ENCODE peak calls at places on chromosomes 7 and 10, in five cellular contexts. O is ovary, X is endodermal cell, K is fibroblast of lung, Y is SJCRH30. A is an unnamed sample.

GRCh38 chr10:124149681-124150080 is 56.3 kb upstream of the CHST15 start:
- DNase-seq in O (peak), X (peak), K (no peak), Y (peak), A (no peak)

GRCh38 chr7:101740981-101741725 is 76.3 kb upstream of the CUX1 start:
- DNase-seq in O (no peak), X (no peak), K (no peak), Y (no peak), A (no peak)

GRCh38 chr7:98209166-98209920 is 1.9 kb upstream of the BHLHA15 start:
- DNase-seq in O (peak), X (no peak), K (no peak), Y (no peak), A (no peak)

GRCh38 chr7:85659364-85659763 is 472.5 kb upstream of the SEMA3D start:
- DNase-seq in O (no peak), X (no peak), K (peak), Y (no peak), A (no peak)

GRCh38 chr7:111333010-111333409 is 229.3 kb downstream of the IMMP2L start:
- DNase-seq in O (no peak), X (no peak), K (no peak), Y (no peak), A (no peak)

GRCh38 chr10:73910764-73911552 is at the start of gene PLAU:
- DNase-seq in O (peak), X (peak), K (peak), Y (peak), A (peak)

GRCh38 chr7:44394112-44394447 is 68.7 kb upstream of the CAMK2B start:
- DNase-seq in O (no peak), X (peak), K (no peak), Y (no peak), A (no peak)

GRCh38 chr7:70698219-70698832 is 433.6 kb upstream of the GALNT17 start:
- DNase-seq in O (no peak), X (no peak), K (peak), Y (peak), A (no peak)

GRCh38 chr10:112131361-112131760 is 52.2 kb downstream of the GPAM start:
- DNase-seq in O (no peak), X (no peak), K (no peak), Y (peak), A (no peak)

GRCh38 chr7:24884401-24884800 is 95.6 kb downstream of the OSBPL3 start:
- DNase-seq in O (no peak), X (no peak), K (no peak), Y (peak), A (no peak)

GRCh38 chr10:28186887-28187578 is 115.8 kb downstream of the MPP7 start:
- DNase-seq in O (no peak), X (no peak), K (no peak), Y (no peak), A (no peak)

GRCh38 chr7:157609932-157610640 is 273.3 kb downstream of the DNAJB6 start:
- DNase-seq in O (no peak), X (no peak), K (no peak), Y (no peak), A (no peak)

GRCh38 chr10:85961479-85962067 is 405.0 kb downstream of the GRID1 start:
- DNase-seq in O (no peak), X (no peak), K (no peak), Y (no peak), A (no peak)

GRCh38 chr10:97778452-97779302 is 6.9 kb upstream of the SFRP5 start:
- DNase-seq in O (no peak), X (peak), K (no peak), Y (peak), A (no peak)

GRCh38 chr7:137667633-137668387 is 179.0 kb downstream of the DGKI start:
- DNase-seq in O (no peak), X (no peak), K (peak), Y (no peak), A (no peak)

GRCh38 chr7:128699196-128699712 is 27.2 kb downstream of the GARIN1A start:
- DNase-seq in O (no peak), X (no peak), K (no peak), Y (no peak), A (no peak)

GRCh38 chr7:120033114-120033513 is 239.9 kb upstream of the KCND2 start:
- DNase-seq in O (no peak), X (no peak), K (no peak), Y (peak), A (no peak)

GRCh38 chr10:44752451-44753441 is 158.4 kb upstream of the TMEM72 start:
- DNase-seq in O (no peak), X (no peak), K (peak), Y (no peak), A (no peak)

GRCh38 chr10:61779276-61779675 is 116.5 kb downstream of the CABCOCO1 start:
- DNase-seq in O (no peak), X (no peak), K (no peak), Y (no peak), A (no peak)

GRCh38 chr10:73406863-73407262 is 7.0 kb downstream of the ANXA7 start:
- DNase-seq in O (no peak), X (no peak), K (no peak), Y (no peak), A (no peak)

GRCh38 chr10:15300697-15301096 is 70.4 kb downstream of the FAM171A1 start:
- DNase-seq in O (no peak), X (no peak), K (no peak), Y (peak), A (no peak)

GRCh38 chr10:5929442-5929841 is 39.4 kb downstream of the FBH1 start:
- DNase-seq in O (no peak), X (no peak), K (no peak), Y (no peak), A (no peak)

GRCh38 chr7:135362871-135363270 is 129.2 kb downstream of the STRA8 start:
- DNase-seq in O (no peak), X (peak), K (no peak), Y (no peak), A (no peak)

GRCh38 chr10:65291276-65291675 is 1634.6 kb upstream of the LRRTM3 start:
- DNase-seq in O (no peak), X (no peak), K (peak), Y (peak), A (no peak)

GRCh38 chr7:45389073-45389872 is 184.9 kb upstream of the ADCY1 start:
- DNase-seq in O (no peak), X (no peak), K (no peak), Y (no peak), A (no peak)

GRCh38 chr7:26868841-26869505 is 4.6 kb upstream of the SKAP2 start:
- DNase-seq in O (no peak), X (no peak), K (peak), Y (no peak), A (no peak)

GRCh38 chr10:100174699-100175677 is 10.8 kb downstream of the ERLIN1 start:
- DNase-seq in O (no peak), X (no peak), K (no peak), Y (no peak), A (no peak)

GRCh38 chr7:128236924-128237586 is 4.0 kb upstream of the LEP start:
- DNase-seq in O (no peak), X (no peak), K (peak), Y (peak), A (no peak)

DNA sequence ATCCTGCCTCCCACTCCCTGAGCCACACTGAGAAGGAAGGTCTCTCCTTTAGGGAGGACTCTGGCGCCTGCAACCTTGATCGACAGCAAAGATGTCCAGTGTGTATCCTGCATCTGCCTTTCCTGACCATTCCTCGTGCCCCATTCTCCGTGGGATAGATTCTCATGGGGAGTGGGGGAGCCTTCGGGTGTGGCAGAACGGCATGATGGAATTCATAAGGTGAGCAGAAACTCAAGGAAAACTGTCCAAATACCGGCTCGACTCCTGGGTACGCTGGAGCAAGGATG is 633 bp upstream of the RARRES2 start:
- DNase-seq in O (no peak), X (no peak), K (no peak), Y (no peak), A (no peak)
- H3K27ac ChIP-seq in O (peak), X (no peak), K (no peak), Y (peak), A (no peak)

GRCh38 chr7:82592416-82592815 is 148.8 kb upstream of the CACNA2D1 start:
- DNase-seq in O (no peak), X (no peak), K (no peak), Y (no peak), A (no peak)

GRCh38 chr7:82594665-82595064 is 151.1 kb upstream of the CACNA2D1 start:
- DNase-seq in O (no peak), X (peak), K (peak), Y (peak), A (no peak)

GRCh38 chr7:82598958-82599357 is 155.4 kb upstream of the CACNA2D1 start:
- DNase-seq in O (no peak), X (no peak), K (peak), Y (no peak), A (no peak)

GRCh38 chr7:82595176-82595575 is 151.6 kb upstream of the CACNA2D1 start:
- DNase-seq in O (no peak), X (no peak), K (no peak), Y (peak), A (no peak)

DNA sequence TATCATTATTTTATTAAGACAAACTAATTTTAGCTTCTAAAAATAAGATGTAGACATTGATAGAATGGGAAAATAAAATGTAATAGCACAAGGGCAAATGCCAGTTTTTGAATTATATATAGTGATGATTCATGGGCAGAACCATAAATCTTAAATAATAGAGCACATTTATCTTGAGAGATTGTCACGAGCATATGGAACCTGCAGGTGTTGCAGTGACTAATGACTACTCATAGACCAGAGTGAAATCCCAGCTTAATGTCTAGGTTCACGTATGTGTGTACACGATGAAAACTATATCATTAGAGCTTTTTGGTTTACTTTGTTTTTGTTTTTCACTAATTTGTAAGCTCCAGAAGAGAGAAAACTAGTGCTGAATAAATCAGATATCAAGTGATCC is 150.2 kb upstream of the CACNA2D1 start:
- DNase-seq in O (no peak), X (no peak), K (no peak), Y (peak), A (no peak)
- H3K27ac ChIP-seq in O (no peak), X (no peak), K (no peak), Y (peak), A (no peak)

GRCh38 chr7:47672966-47673365 is 91.1 kb upstream of the TNS3 start:
- DNase-seq in O (no peak), X (peak), K (no peak), Y (no peak), A (no peak)
- H3K27ac ChIP-seq in O (no peak), X (no peak), K (no peak), Y (no peak), A (no peak)

GRCh38 chr10:3426190-3426845 is 253.7 kb upstream of the PITRM1 start:
- DNase-seq in O (no peak), X (no peak), K (peak), Y (no peak), A (no peak)
- H3K27ac ChIP-seq in O (no peak), X (no peak), K (peak), Y (no peak), A (no peak)

GRCh38 chr7:41693150-41693997 is 9.5 kb downstream of the INHBA start:
- DNase-seq in O (no peak), X (no peak), K (peak), Y (no peak), A (no peak)
- H3K27ac ChIP-seq in O (no peak), X (no peak), K (no peak), Y (no peak), A (peak)

GRCh38 chr10:88974446-88975376 is 15.9 kb upstream of the FAS start:
- DNase-seq in O (no peak), X (no peak), K (peak), Y (no peak), A (no peak)

GRCh38 chr10:88975377-88975720 is 15.2 kb upstream of the FAS start:
- DNase-seq in O (no peak), X (no peak), K (no peak), Y (no peak), A (no peak)

GRCh38 chr10:88974012-88974411 is 16.6 kb upstream of the FAS start:
- DNase-seq in O (no peak), X (no peak), K (peak), Y (no peak), A (no peak)

GRCh38 chr10:88968316-88968882 is 15.8 kb upstream of the ACTA2 start:
- DNase-seq in O (no peak), X (no peak), K (no peak), Y (no peak), A (no peak)

DNA sequence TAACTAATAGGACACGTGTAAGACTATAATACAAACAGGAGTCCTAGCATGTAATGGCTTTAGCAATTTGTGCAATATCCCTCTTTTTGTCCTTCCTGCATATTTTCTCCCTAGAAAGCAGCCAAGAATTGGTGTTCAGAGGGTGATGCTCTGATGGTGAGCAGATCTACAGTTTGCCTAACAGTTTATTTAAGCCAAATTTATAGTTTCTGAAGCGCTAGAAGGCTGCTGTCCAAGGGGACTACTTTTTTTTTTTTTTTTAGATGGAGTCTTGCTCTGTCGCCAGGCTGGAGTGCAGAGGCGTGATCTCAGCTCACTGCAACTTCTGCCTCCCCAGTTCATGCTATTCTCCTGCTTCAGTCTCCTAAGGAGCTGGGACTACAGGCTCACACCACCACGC is 18.9 kb upstream of the FAS start:
- DNase-seq in O (no peak), X (no peak), K (peak), Y (no peak), A (no peak)
- H3K27ac ChIP-seq in O (peak), X (no peak), K (no peak), Y (no peak), A (peak)

DNA sequence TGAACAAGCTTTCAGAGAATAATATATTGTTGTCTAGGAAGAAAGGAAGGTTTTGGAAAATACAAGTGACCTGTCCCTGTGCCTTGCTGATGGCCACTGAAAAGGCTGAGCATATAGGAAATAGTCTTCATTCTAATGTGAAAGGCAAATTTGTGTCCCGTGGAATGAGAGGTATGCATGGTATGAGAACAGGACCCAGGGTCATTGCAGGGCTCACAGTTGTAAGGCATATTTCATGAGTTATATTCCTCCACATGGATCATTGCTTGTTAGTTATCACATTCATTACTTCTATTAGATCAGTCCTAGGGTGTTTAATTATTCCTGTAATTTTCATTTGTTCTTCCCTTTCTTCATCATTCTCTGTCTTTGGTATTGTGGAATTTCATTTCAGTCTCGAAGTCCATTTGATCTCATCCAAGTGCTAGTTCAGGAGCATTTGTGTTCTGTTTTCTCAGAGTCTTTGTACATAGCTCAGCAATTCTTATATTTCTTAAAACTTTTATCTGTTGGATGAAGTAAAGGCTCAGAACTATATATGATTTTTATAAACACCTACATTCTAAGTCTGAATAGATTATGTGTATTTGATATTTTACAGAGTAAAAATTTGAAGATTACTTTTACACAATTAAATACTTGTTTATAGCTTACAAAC is 39.4 kb upstream of the ARHGAP21 start:
- DNase-seq in O (no peak), X (no peak), K (peak), Y (peak), A (no peak)
- H3K27ac ChIP-seq in O (no peak), X (peak), K (no peak), Y (no peak), A (no peak)

GRCh38 chr7:139246494-139246893 is 15.5 kb downstream of the UBN2 start:
- DNase-seq in O (no peak), X (no peak), K (no peak), Y (peak), A (no peak)

GRCh38 chr7:139246905-139247304 is 15.9 kb downstream of the UBN2 start:
- DNase-seq in O (no peak), X (no peak), K (peak), Y (no peak), A (no peak)

GRCh38 chr7:139254728-139255127 is 23.7 kb downstream of the UBN2 start:
- DNase-seq in O (no peak), X (no peak), K (no peak), Y (no peak), A (no peak)

GRCh38 chr7:139249179-139249822 is 18.3 kb downstream of the UBN2 start:
- DNase-seq in O (no peak), X (no peak), K (no peak), Y (no peak), A (no peak)

DNA sequence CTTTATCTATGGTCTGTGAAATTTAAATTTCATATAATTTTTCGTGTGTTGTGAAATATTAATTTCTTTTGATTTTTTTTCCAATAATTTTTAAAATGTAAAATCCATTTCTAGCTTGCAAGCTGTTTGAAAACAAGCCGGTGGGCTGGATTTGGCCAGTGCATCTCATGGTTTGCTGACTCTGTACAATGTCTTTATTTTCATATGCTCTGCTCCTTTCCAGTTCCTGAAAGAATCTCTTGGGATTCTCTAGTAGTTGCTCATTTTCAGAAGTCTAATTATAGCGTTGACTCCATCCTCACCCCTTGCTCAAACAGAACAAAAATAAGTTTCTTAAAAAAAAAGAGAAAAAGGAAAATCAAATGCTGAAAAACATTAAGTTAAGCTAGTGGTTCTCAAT is 21.4 kb downstream of the UBN2 start:
- DNase-seq in O (no peak), X (no peak), K (no peak), Y (no peak), A (no peak)
- H3K27ac ChIP-seq in O (no peak), X (no peak), K (no peak), Y (no peak), A (no peak)

GRCh38 chr7:29065458-29065857 is 80.9 kb downstream of the CPVL start:
- DNase-seq in O (no peak), X (no peak), K (no peak), Y (no peak), A (no peak)
- H3K27ac ChIP-seq in O (no peak), X (no peak), K (no peak), Y (no peak), A (no peak)